ENCODE peak calls at places on chromosomes 16 and 17, in six cellular contexts. H is colonic mucosa, K is AG04450, E is endodermal cell, I is neural progenitor cell, U is cardiac muscle cell. Z is an unnamed sample.

GRCh38 chr17:50356892-50357510 is 11.1 kb downstream of the XYLT2 start:
- DNase-seq in H (no peak), K (no peak), E (peak; percentile 33), I (no peak), U (no peak), Z (no peak)

GRCh38 chr17:8153550-8153956 is 1.3 kb upstream of the PER1 start:
- DNase-seq in H (peak; percentile 90), K (peak; percentile 92), E (peak; percentile 71), I (peak; percentile 41), U (peak; percentile 98), Z (no peak)

GRCh38 chr17:73492802-73493139 is 151.5 kb downstream of the SDK2 start:
- DNase-seq in H (no peak), K (no peak), E (peak; percentile 90), I (no peak), U (no peak), Z (no peak)

GRCh38 chr17:4043862-4044261 is 79.6 kb upstream of the ATP2A3 start:
- DNase-seq in H (no peak), K (no peak), E (no peak), I (no peak), U (no peak), Z (no peak)

GRCh38 chr16:21973945-21974344 is 20.8 kb downstream of the UQCRC2 start:
- DNase-seq in H (no peak), K (no peak), E (no peak), I (no peak), U (no peak), Z (no peak)

GRCh38 chr17:65156185-65156834 is 19.1 kb downstream of the RGS9 start:
- DNase-seq in H (peak; percentile 88), K (no peak), E (no peak), I (no peak), U (no peak), Z (no peak)

GRCh38 chr16:78996806-78997205 is 603.7 kb downstream of the MAF start:
- DNase-seq in H (no peak), K (no peak), E (no peak), I (no peak), U (no peak), Z (no peak)

GRCh38 chr17:77208217-77208808 is 67.5 kb downstream of the SEC14L1 start:
- DNase-seq in H (no peak), K (peak; percentile 10), E (peak; percentile 68), I (peak; percentile 45), U (peak; percentile 50), Z (no peak)

GRCh38 chr16:9536905-9537304 is 445.5 kb downstream of the HAPSTR1 start:
- DNase-seq in H (no peak), K (no peak), E (no peak), I (no peak), U (no peak), Z (no peak)

GRCh38 chr16:13957197-13958078 is 37.5 kb downstream of the ERCC4 start:
- DNase-seq in H (peak; percentile 63), K (peak; percentile 80), E (peak; percentile 58), I (peak; percentile 28), U (peak; percentile 96), Z (peak; percentile 72)

GRCh38 chr17:16449121-16449570 is 33.8 kb downstream of the TRPV2 start:
- DNase-seq in H (no peak), K (no peak), E (no peak), I (no peak), U (peak; percentile 27), Z (peak; percentile 49)

GRCh38 chr17:29116652-29117439 is 63.4 kb downstream of the MYO18A start:
- DNase-seq in H (peak; percentile 78), K (no peak), E (peak; percentile 98), I (peak; percentile 88), U (peak; percentile 76), Z (peak; percentile 89)

GRCh38 chr16:11586856-11587642 is at the start of gene LITAF:
- DNase-seq in H (peak; percentile 72), K (no peak), E (peak; percentile 83), I (peak; percentile 81), U (peak; percentile 64), Z (no peak)

GRCh38 chr17:50307654-50308053 is 33.4 kb downstream of the TMEM92 start:
- DNase-seq in H (no peak), K (no peak), E (no peak), I (no peak), U (no peak), Z (no peak)

GRCh38 chr17:29709861-29710849 is 87.4 kb upstream of the CORO6 start:
- DNase-seq in H (no peak), K (no peak), E (no peak), I (no peak), U (peak; percentile 60), Z (peak; percentile 12)

GRCh38 chr16:87948119-87948545 is 3.1 kb upstream of the BANP start:
- DNase-seq in H (no peak), K (no peak), E (no peak), I (no peak), U (no peak), Z (no peak)

GRCh38 chr17:3469529-3469928 is 2.1 kb downstream of the SPATA22 start:
- DNase-seq in H (no peak), K (no peak), E (no peak), I (no peak), U (no peak), Z (no peak)

GRCh38 chr16:22727285-22728166 is 86.4 kb upstream of the HS3ST2 start:
- DNase-seq in H (no peak), K (no peak), E (no peak), I (no peak), U (no peak), Z (no peak)

GRCh38 chr17:14428640-14429029 is 127.8 kb downstream of the HS3ST3B1 start:
- DNase-seq in H (no peak), K (no peak), E (no peak), I (no peak), U (no peak), Z (peak; percentile 60)

GRCh38 chr17:12402963-12403622 is 262.6 kb upstream of the MYOCD start:
- DNase-seq in H (no peak), K (peak; percentile 84), E (no peak), I (no peak), U (no peak), Z (no peak)

GRCh38 chr16:57196276-57196675 is 10.1 kb downstream of the RSPRY1 start:
- DNase-seq in H (no peak), K (no peak), E (no peak), I (no peak), U (no peak), Z (no peak)

GRCh38 chr17:42980766-42981397 is 517 bp downstream of the RUNDC1 start:
- DNase-seq in H (peak; percentile 75), K (no peak), E (peak; percentile 85), I (peak; percentile 78), U (peak; percentile 54), Z (peak; percentile 90)

GRCh38 chr17:58947411-58948208 is 159.1 kb downstream of the TRIM37 start:
- DNase-seq in H (no peak), K (no peak), E (no peak), I (no peak), U (no peak), Z (peak; percentile 27)

GRCh38 chr17:7769854-7770253 is 52.3 kb downstream of the DNAH2 start:
- DNase-seq in H (no peak), K (no peak), E (no peak), I (no peak), U (no peak), Z (peak; percentile 50)

GRCh38 chr17:41907633-41908539 is 10.9 kb downstream of the ACLY start:
- DNase-seq in H (peak; percentile 49), K (no peak), E (no peak), I (no peak), U (no peak), Z (no peak)

DNA sequence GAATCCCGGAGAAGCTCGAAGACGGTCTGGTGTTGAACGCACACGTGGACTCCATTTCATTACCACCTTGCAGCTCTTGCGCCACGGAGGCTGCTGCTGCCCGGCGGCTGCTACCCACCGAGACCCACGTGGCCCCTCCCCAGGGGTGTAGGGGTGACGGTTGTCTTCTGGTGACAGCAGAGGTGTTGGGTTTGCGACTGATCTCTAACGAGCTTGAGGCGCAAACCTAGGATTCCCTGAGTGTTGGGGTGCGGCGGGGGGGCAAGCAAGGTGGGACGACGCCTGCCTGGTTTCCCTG is 1.7 kb upstream of the CBX4 start:
- DNase-seq in H (no peak), K (no peak), E (peak; percentile 80), I (no peak), U (no peak), Z (no peak)
- H3K27ac ChIP-seq in H (no peak overlapping the region), K (no peak overlapping the region), E (no peak overlapping the region), I (no peak overlapping the region), U (no peak overlapping the region), Z (no peak overlapping the region)

GRCh38 chr16:50666658-50667496 is 14.2 kb downstream of the SNX20 start:
- DNase-seq in H (no peak), K (no peak), E (peak; percentile 74), I (no peak), U (no peak), Z (no peak)
- H3K4me3 ChIP-seq in H (no peak overlapping the region), K (no peak overlapping the region), E (no peak overlapping the region), I (no peak overlapping the region), U (no peak overlapping the region), Z (peak overlapping the region; percentile 35)

DNA sequence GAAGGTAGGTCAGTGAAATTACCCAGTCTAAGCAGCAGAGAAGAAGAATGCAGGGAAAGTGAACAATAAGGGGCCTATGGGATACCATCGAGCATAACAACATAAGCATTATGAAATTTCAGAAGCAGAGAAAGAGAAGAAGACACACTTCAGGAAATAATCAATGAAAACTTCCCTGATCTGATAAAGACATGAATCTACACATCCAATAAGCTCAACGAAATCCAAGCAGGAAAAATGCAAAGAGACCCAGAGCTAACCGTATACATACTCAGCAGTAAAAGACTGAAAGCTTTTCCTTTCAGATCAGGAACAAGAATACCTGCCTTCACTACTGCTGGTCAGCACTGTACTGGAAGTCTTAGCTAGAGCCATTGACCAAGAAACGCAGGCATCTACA is 38.6 kb downstream of the WDR45B start:
- DNase-seq in H (no peak), K (no peak), E (no peak), I (no peak), U (no peak), Z (no peak)
- H3K27ac ChIP-seq in H (no peak overlapping the region), K (no peak overlapping the region), E (no peak overlapping the region), I (no peak overlapping the region), U (peak overlapping the region; percentile 30), Z (no peak overlapping the region)

GRCh38 chr16:10579575-10579964 is 828 bp downstream of the EMP2 start:
- DNase-seq in H (no peak), K (no peak), E (no peak), I (no peak), U (no peak), Z (no peak)
- H3K4me3 ChIP-seq in H (peak overlapping the region; percentile 86), K (peak overlapping the region; percentile 86), E (peak overlapping the region; percentile 86), I (peak overlapping the region; percentile 60), U (peak overlapping the region; percentile 54), Z (no peak overlapping the region)

DNA sequence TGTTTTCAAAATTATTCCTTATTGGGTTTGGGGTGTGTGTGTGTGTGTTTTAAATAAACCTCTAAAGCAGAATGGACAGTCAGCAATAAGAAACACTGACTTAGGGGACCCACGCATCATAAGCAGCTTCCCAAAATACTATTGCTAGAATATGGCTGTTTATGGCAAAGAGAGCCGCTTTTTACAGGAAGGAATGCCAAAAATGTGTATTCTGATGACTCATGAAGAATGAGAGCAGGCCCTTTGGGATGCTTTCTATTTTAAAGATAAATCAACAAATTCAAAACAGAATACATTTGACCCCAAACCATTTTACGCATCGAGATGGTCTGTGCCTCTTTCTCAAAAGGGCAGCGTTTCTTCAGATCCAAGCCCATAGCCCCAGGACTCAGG is 37.5 kb downstream of the ARHGAP17 start:
- DNase-seq in H (no peak), K (peak; percentile 48), E (no peak), I (no peak), U (peak; percentile 83), Z (no peak)
- H3K27ac ChIP-seq in H (no peak overlapping the region), K (peak overlapping the region; percentile 89), E (no peak overlapping the region), I (no peak overlapping the region), U (no peak overlapping the region), Z (no peak overlapping the region)